ENCODE peak calls at places on chromosomes 13 and 19, in five cellular contexts. One of them, this sample, is unnamed.

GRCh38 chr13:30623392-30623791 is 5.7 kb downstream of the USPL1 start:
- DNase-seq in suprapubic skin: no peak
- DNase-seq in T-helper 17 cell: no peak
- DNase-seq in HTR-8/SVneo: no peak
- DNase-seq in aorta: no peak
- DNase-seq in this sample: no peak

GRCh38 chr19:35123573-35123972 is 8.0 kb downstream of the FXYD3 start:
- DNase-seq in suprapubic skin: no peak
- DNase-seq in T-helper 17 cell: no peak
- DNase-seq in HTR-8/SVneo: no peak
- DNase-seq in aorta: peak; percentile 94
- DNase-seq in this sample: no peak

GRCh38 chr19:46975918-46976782 is 43.5 kb upstream of the NPAS1 start:
- DNase-seq in suprapubic skin: peak; percentile 95
- DNase-seq in T-helper 17 cell: no peak
- DNase-seq in HTR-8/SVneo: peak; percentile 75
- DNase-seq in aorta: peak; percentile 98
- DNase-seq in this sample: no peak

GRCh38 chr19:16605552-16605951 is 22.5 kb downstream of the MED26 start:
- DNase-seq in suprapubic skin: no peak
- DNase-seq in T-helper 17 cell: no peak
- DNase-seq in HTR-8/SVneo: no peak
- DNase-seq in aorta: no peak
- DNase-seq in this sample: no peak

GRCh38 chr19:5086725-5087439 is 118.0 kb downstream of the KDM4B start:
- DNase-seq in suprapubic skin: no peak
- DNase-seq in T-helper 17 cell: no peak
- DNase-seq in HTR-8/SVneo: no peak
- DNase-seq in aorta: no peak
- DNase-seq in this sample: no peak

GRCh38 chr19:13001502-13002388 is 6.5 kb downstream of the NFIX start:
- DNase-seq in suprapubic skin: no peak
- DNase-seq in T-helper 17 cell: no peak
- DNase-seq in HTR-8/SVneo: no peak
- DNase-seq in aorta: peak; percentile 88
- DNase-seq in this sample: no peak

GRCh38 chr13:89402211-89402610 is 1731.0 kb downstream of the SLITRK5 start:
- DNase-seq in suprapubic skin: no peak
- DNase-seq in T-helper 17 cell: no peak
- DNase-seq in HTR-8/SVneo: no peak
- DNase-seq in aorta: no peak
- DNase-seq in this sample: no peak

GRCh38 chr19:6270822-6271221 is 9.0 kb downstream of the MLLT1 start:
- DNase-seq in suprapubic skin: no peak
- DNase-seq in T-helper 17 cell: no peak
- DNase-seq in HTR-8/SVneo: no peak
- DNase-seq in aorta: no peak
- DNase-seq in this sample: no peak

GRCh38 chr19:3770136-3771032 is 1.6 kb downstream of the RAX2 start:
- DNase-seq in suprapubic skin: no peak
- DNase-seq in T-helper 17 cell: no peak
- DNase-seq in HTR-8/SVneo: no peak
- DNase-seq in aorta: no peak
- DNase-seq in this sample: no peak

GRCh38 chr19:54460230-54461005 is 3.2 kb downstream of the LENG9 start:
- DNase-seq in suprapubic skin: no peak
- DNase-seq in T-helper 17 cell: no peak
- DNase-seq in HTR-8/SVneo: no peak
- DNase-seq in aorta: peak; percentile 66
- DNase-seq in this sample: no peak

GRCh38 chr19:55697069-55697440 is 22.0 kb downstream of the EPN1 start:
- DNase-seq in suprapubic skin: peak; percentile 35
- DNase-seq in T-helper 17 cell: no peak
- DNase-seq in HTR-8/SVneo: no peak
- DNase-seq in aorta: peak; percentile 47
- DNase-seq in this sample: no peak

GRCh38 chr13:44219808-44220544 is 153.6 kb upstream of the SERP2 start:
- DNase-seq in suprapubic skin: no peak
- DNase-seq in T-helper 17 cell: no peak
- DNase-seq in HTR-8/SVneo: no peak
- DNase-seq in aorta: no peak
- DNase-seq in this sample: no peak

GRCh38 chr19:982567-983170 is 1.5 kb upstream of the WDR18 start:
- DNase-seq in suprapubic skin: no peak
- DNase-seq in T-helper 17 cell: peak; percentile 68
- DNase-seq in HTR-8/SVneo: peak; percentile 86
- DNase-seq in aorta: peak; percentile 92
- DNase-seq in this sample: peak; percentile 80

This sample was measured in DND-41.